ENCODE peak calls at places on chromosomes 1 and 21, in four cellular contexts. One of them, this sample, is unnamed.

GRCh38 chr1:3351300-3352083 is 103.0 kb upstream of the ARHGEF16 start:
- DNase-seq in H9: no peak
- DNase-seq in K562: no peak
- DNase-seq in NT2/D1: no peak
- DNase-seq in this sample: no peak

GRCh38 chr1:31771891-31772668 is 7.9 kb upstream of the ADGRB2 start:
- DNase-seq in K562: no peak
- DNase-seq in NT2/D1: no peak
- DNase-seq in H9: no peak
- DNase-seq in this sample: no peak

GRCh38 chr1:119611701-119612113 is 36.4 kb downstream of the ZNF697 start:
- DNase-seq in K562: peak; percentile 73
- DNase-seq in H9: peak; percentile 92
- DNase-seq in NT2/D1: peak; percentile 80
- DNase-seq in this sample: peak; percentile 92

GRCh38 chr1:23169727-23170335 is 1.2 kb upstream of the LUZP1 start:
- DNase-seq in K562: peak; percentile 81
- DNase-seq in H9: peak; percentile 45
- DNase-seq in NT2/D1: no peak
- DNase-seq in this sample: peak; percentile 61

GRCh38 chr1:36323636-36324321 is at the start of gene EVA1B:
- DNase-seq in K562: peak; percentile 90
- DNase-seq in NT2/D1: peak; percentile 60
- DNase-seq in H9: peak; percentile 89
- DNase-seq in this sample: peak; percentile 75

GRCh38 chr21:32298148-32298559 is 501 bp upstream of the MRAP start:
- DNase-seq in NT2/D1: no peak
- DNase-seq in H9: no peak
- DNase-seq in K562: no peak
- DNase-seq in this sample: no peak

GRCh38 chr1:62362061-62362951 is 43.1 kb upstream of the KANK4 start:
- DNase-seq in K562: no peak
- DNase-seq in NT2/D1: no peak
- DNase-seq in H9: no peak
- DNase-seq in this sample: no peak

GRCh38 chr21:45859762-45860357 is 121.7 kb upstream of the COL6A1 start:
- DNase-seq in H9: no peak
- DNase-seq in NT2/D1: no peak
- DNase-seq in K562: no peak
- DNase-seq in this sample: no peak

GRCh38 chr1:118486213-118486612 is 301.2 kb upstream of the SPAG17 start:
- DNase-seq in K562: no peak
- DNase-seq in H9: no peak
- DNase-seq in NT2/D1: no peak
- DNase-seq in this sample: no peak

GRCh38 chr21:34974162-34974981 is 74.7 kb downstream of the RUNX1 start:
- DNase-seq in NT2/D1: no peak
- DNase-seq in H9: no peak
- DNase-seq in K562: no peak
- DNase-seq in this sample: no peak

GRCh38 chr1:177566495-177566894 is 395.7 kb downstream of the BRINP2 start:
- DNase-seq in K562: no peak
- DNase-seq in H9: no peak
- DNase-seq in NT2/D1: no peak
- DNase-seq in this sample: no peak

GRCh38 chr1:207172885-207173284 is 68.9 kb downstream of the C4BPA start:
- DNase-seq in NT2/D1: no peak
- DNase-seq in K562: no peak
- DNase-seq in H9: no peak
- DNase-seq in this sample: no peak

GRCh38 chr1:47881505-47882442 is 115.4 kb downstream of the TRABD2B start:
- DNase-seq in NT2/D1: no peak
- DNase-seq in K562: no peak
- DNase-seq in H9: no peak
- DNase-seq in this sample: no peak
- H3K9ac ChIP-seq in NT2/D1: no peak overlapping the region
- H3K9ac ChIP-seq in K562: no peak overlapping the region
- H3K9ac ChIP-seq in H9: no peak overlapping the region
- H3K9ac ChIP-seq in this sample: no peak overlapping the region

DNA sequence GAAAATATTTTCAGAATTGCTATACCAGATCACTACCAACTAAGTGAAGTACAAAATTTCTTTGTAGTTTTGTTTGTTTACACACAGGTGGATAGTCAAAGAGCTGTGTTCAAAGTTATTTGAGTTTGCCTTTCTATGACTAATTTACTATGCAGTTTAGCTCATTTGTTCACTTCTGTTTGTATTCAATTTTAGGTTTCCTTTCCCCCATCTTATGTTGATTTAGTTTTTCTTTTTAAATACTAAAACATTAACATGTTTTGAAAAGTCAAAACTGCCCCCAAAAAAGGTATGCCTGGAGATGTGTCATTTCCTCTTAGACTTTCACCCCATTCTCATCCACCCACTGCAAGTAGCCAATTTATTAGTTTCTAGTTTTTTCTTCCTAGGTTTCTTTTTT is 18.7 kb upstream of the RIPPLY3 start:
- DNase-seq in H9: no peak
- DNase-seq in NT2/D1: no peak
- DNase-seq in K562: no peak
- DNase-seq in this sample: no peak
- H3K9ac ChIP-seq in H9: no peak overlapping the region
- H3K9ac ChIP-seq in NT2/D1: no peak overlapping the region
- H3K9ac ChIP-seq in K562: no peak overlapping the region
- H3K9ac ChIP-seq in this sample: no peak overlapping the region

DNA sequence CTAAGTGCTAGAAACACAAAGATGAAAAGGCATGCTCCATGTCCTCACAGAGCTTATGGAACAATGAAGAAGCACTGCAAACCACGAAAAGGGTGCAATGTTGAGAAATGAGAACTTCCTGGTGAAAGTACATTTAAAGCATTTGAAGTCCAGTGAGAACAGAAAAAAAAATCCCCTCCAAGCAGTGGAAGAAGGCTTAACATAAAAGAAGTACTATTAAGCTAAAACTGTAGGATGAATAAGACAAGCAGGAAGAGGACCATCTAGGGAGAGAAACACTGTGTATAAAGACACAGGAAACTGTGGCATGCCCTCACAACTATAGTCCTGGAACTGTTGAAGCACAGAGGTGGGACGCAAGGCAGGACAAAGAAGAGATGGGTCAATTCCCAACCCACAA is 10.0 kb downstream of the TP53BP2 start:
- DNase-seq in K562: no peak
- DNase-seq in NT2/D1: no peak
- DNase-seq in H9: no peak
- DNase-seq in this sample: no peak
- H3K9ac ChIP-seq in K562: no peak overlapping the region
- H3K9ac ChIP-seq in NT2/D1: no peak overlapping the region
- H3K9ac ChIP-seq in H9: no peak overlapping the region
- H3K9ac ChIP-seq in this sample: no peak overlapping the region

GRCh38 chr1:12324423-12324822 is 94.6 kb downstream of the VPS13D start:
- DNase-seq in H9: no peak
- DNase-seq in K562: no peak
- DNase-seq in NT2/D1: no peak
- DNase-seq in this sample: no peak
- H3K9ac ChIP-seq in H9: no peak overlapping the region
- H3K9ac ChIP-seq in K562: no peak overlapping the region
- H3K9ac ChIP-seq in NT2/D1: no peak overlapping the region
- H3K9ac ChIP-seq in this sample: no peak overlapping the region

GRCh38 chr21:26130249-26130896 is 40.2 kb downstream of the APP start:
- DNase-seq in H9: no peak
- DNase-seq in K562: no peak
- DNase-seq in NT2/D1: no peak
- DNase-seq in this sample: no peak

GRCh38 chr21:26126168-26126553 is 44.4 kb downstream of the APP start:
- DNase-seq in H9: no peak
- DNase-seq in K562: no peak
- DNase-seq in NT2/D1: no peak
- DNase-seq in this sample: no peak

GRCh38 chr21:26125433-26126167 is 45.0 kb downstream of the APP start:
- DNase-seq in K562: no peak
- DNase-seq in NT2/D1: no peak
- DNase-seq in H9: no peak
- DNase-seq in this sample: no peak

GRCh38 chr21:26127073-26127814 is 43.3 kb downstream of the APP start:
- DNase-seq in NT2/D1: no peak
- DNase-seq in K562: no peak
- DNase-seq in H9: no peak
- DNase-seq in this sample: no peak

DNA sequence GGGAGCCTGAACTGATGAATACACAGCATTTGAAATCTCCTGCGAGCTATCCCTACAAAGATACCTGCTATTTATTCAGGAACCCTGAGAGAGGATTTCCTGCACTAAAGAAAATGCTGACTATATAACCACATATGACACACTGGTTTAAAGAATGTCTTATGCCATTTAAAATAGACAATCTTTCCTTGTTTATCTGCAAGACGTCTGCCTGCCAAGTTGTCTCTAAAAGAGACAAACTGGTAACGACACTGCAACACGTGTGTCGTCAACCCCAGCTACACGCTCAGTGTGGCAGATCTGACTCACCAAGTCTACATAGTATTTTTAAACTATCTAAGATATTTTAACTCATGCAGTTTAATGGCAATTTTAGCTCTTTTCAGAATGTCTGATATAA is 42.7 kb downstream of the APP start:
- DNase-seq in NT2/D1: no peak
- DNase-seq in H9: no peak
- DNase-seq in K562: no peak
- DNase-seq in this sample: no peak
- H3K9ac ChIP-seq in NT2/D1: no peak overlapping the region
- H3K9ac ChIP-seq in H9: no peak overlapping the region
- H3K9ac ChIP-seq in K562: no peak overlapping the region
- H3K9ac ChIP-seq in this sample: no peak overlapping the region

DNA sequence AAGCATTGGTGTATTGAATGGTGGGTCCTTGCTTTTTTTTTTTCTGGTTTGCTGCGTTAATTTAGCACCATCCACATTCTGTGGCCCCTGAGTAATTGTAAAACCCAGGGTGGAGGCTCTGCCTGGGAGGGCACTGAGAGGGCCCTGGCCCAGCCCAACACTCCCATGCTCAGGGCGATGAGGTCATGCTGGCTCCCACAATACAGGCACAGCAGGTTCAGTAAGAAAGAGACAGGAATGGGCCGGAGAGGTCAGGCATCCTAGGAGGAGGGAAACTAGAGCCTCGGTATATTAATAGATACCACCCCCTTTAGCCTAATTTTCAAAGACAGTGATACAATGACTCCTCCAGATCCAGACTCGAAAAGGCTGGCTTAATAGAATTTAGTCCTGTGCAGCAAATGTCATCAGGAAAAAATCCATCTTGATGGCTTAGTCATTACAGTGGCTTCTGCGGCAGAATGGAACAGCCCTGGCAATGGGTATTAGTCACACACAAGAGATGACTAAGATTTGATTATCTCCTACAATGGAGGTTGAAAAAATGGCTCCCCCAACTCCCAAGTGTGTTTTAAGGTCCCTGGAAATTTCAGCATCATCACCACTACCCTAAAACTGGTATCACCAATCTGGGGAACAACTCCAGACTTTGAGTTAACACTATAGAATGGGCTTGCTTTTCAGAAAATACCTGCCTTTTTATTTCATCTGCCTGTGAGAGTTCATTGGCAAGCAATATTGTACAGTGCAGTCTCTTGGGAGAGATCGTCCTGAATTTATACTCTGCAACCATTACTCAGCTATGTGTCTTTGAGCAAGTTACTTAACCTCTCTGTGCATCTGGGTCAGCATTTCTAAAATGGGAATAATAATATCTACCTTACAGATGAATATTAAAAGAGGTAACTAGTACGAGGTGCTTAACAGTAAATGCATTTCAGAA is 43.9 kb upstream of the LYST start:
- DNase-seq in K562: no peak
- DNase-seq in NT2/D1: peak; percentile 77
- DNase-seq in H9: peak; percentile 60
- DNase-seq in this sample: no peak
- H3K9ac ChIP-seq in K562: no peak overlapping the region
- H3K9ac ChIP-seq in NT2/D1: no peak overlapping the region
- H3K9ac ChIP-seq in H9: no peak overlapping the region
- H3K9ac ChIP-seq in this sample: no peak overlapping the region

DNA sequence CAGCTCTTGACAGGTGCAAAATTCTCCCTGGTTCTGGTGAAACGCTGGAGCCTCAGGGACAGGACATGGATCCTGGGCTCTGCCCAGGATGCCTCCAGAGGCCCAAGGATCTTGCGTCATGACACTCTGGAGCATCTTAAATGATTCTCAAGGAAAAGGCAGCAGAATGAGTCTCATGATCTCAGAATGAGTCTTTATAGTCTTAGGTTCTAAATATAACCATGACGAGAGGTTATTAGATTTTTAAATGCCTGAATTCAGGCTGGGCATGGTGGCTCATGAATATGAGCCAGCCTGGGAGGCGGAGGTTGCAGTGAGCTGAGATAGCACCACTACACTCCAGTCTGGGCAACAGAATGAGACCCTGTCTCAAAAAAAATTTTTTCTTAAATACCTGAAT is 55.5 kb downstream of the ECE1 start:
- DNase-seq in H9: no peak
- DNase-seq in K562: no peak
- DNase-seq in NT2/D1: no peak
- DNase-seq in this sample: no peak
- H3K9ac ChIP-seq in H9: no peak overlapping the region
- H3K9ac ChIP-seq in K562: no peak overlapping the region
- H3K9ac ChIP-seq in NT2/D1: no peak overlapping the region
- H3K9ac ChIP-seq in this sample: no peak overlapping the region

GRCh38 chr1:225467193-225468020 is 39.6 kb upstream of the LBR start:
- DNase-seq in H9: no peak
- DNase-seq in K562: no peak
- DNase-seq in NT2/D1: no peak
- DNase-seq in this sample: peak; percentile 67

GRCh38 chr1:225468270-225469020 is 40.6 kb upstream of the LBR start:
- DNase-seq in H9: peak; percentile 16
- DNase-seq in NT2/D1: no peak
- DNase-seq in K562: no peak
- DNase-seq in this sample: no peak

GRCh38 chr1:225465793-225466517 is 38.1 kb upstream of the LBR start:
- DNase-seq in NT2/D1: no peak
- DNase-seq in H9: no peak
- DNase-seq in K562: no peak
- DNase-seq in this sample: no peak

GRCh38 chr1:225464851-225465792 is 37.3 kb upstream of the LBR start:
- DNase-seq in NT2/D1: peak; percentile 84
- DNase-seq in H9: peak; percentile 66
- DNase-seq in K562: no peak
- DNase-seq in this sample: no peak

DNA sequence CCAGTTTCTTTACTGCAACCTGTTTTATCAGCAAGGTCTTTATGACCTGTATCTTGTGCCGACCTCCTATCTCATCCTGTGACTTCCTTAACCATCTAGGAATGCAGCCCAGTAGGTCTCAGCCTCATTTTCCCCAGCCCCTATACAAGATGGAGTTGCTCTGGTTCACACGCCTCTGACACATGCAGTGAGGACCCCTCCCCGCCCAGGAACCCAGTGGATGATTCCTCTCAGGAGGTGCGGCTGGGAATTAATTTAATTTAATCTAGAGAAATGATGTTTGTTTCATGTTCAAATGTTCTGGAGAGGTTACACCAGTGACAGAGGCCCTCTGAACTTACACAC is 39.0 kb upstream of the LBR start:
- DNase-seq in NT2/D1: no peak
- DNase-seq in K562: no peak
- DNase-seq in H9: no peak
- DNase-seq in this sample: no peak
- H3K9ac ChIP-seq in NT2/D1: no peak overlapping the region
- H3K9ac ChIP-seq in K562: no peak overlapping the region
- H3K9ac ChIP-seq in H9: no peak overlapping the region
- H3K9ac ChIP-seq in this sample: no peak overlapping the region

This sample was measured in colonic mucosa.